ENCODE peak calls at places on chromosomes 13 and 19, in five cellular contexts. X is spleen, Q is RWPE1, V is fibroblast of mammary gland, L is AG04450. F is an unnamed sample.

GRCh38 chr13:112785419-112785856 is 95.6 kb downstream of the ATP11A start:
- DNase-seq in X (no peak), Q (no peak), V (no peak), L (no peak), F (no peak)

GRCh38 chr19:1837222-1837565 is 11.1 kb downstream of the REXO1 start:
- DNase-seq in X (no peak), Q (no peak), V (no peak), L (no peak), F (no peak)

GRCh38 chr19:12578641-12579040 is 27.4 kb upstream of the ZNF564 start:
- DNase-seq in X (no peak), Q (no peak), V (no peak), L (no peak), F (no peak)

GRCh38 chr13:49357694-49358093 is 86.2 kb downstream of the CAB39L start:
- DNase-seq in X (no peak), Q (no peak), V (peak), L (peak), F (no peak)

GRCh38 chr19:2663920-2664571 is 38.4 kb downstream of the GNG7 start:
- DNase-seq in X (peak), Q (no peak), V (no peak), L (no peak), F (no peak)

GRCh38 chr13:74674701-74675100 is 540.5 kb upstream of the KLF12 start:
- DNase-seq in X (no peak), Q (no peak), V (no peak), L (no peak), F (no peak)

GRCh38 chr13:43664700-43665191 is 122.0 kb downstream of the ENOX1 start:
- DNase-seq in X (no peak), Q (peak), V (peak), L (peak), F (no peak)

GRCh38 chr19:11339254-11340098 is at the start of gene RAB3D:
- DNase-seq in X (peak), Q (peak), V (peak), L (peak), F (peak)

GRCh38 chr19:42284641-42285341 is 15.7 kb downstream of the CIC start:
- DNase-seq in X (peak), Q (no peak), V (no peak), L (no peak), F (no peak)

GRCh38 chr19:15469513-15470297 is 5.4 kb upstream of the RASAL3 start:
- DNase-seq in X (peak), Q (no peak), V (no peak), L (no peak), F (peak)

GRCh38 chr13:92320323-92320722 is 906.3 kb upstream of the GPC6 start:
- DNase-seq in X (no peak), Q (no peak), V (no peak), L (no peak), F (no peak)

GRCh38 chr19:16125738-16126495 is 14.2 kb downstream of the RAB8A start:
- DNase-seq in X (no peak), Q (no peak), V (peak), L (no peak), F (no peak)

GRCh38 chr19:41670755-41671154 is 17.3 kb downstream of the CEACAM7 start:
- DNase-seq in X (no peak), Q (no peak), V (no peak), L (no peak), F (no peak)

GRCh38 chr13:22757530-22758120 is 423.2 kb upstream of the SGCG start:
- DNase-seq in X (no peak), Q (peak), V (peak), L (no peak), F (no peak)

GRCh38 chr13:97434417-97435296 is 688 bp downstream of the RAP2A start:
- DNase-seq in X (no peak), Q (no peak), V (peak), L (no peak), F (peak)

GRCh38 chr13:107866007-107866665 is 349.2 kb downstream of the LIG4 start:
- DNase-seq in X (no peak), Q (no peak), V (no peak), L (no peak), F (no peak)

GRCh38 chr19:7848779-7849457 is 18.9 kb downstream of the EVI5L start:
- DNase-seq in X (no peak), Q (no peak), V (no peak), L (no peak), F (no peak)
- TF ChIP-seq CTCF in X (no peak), Q (no peak), V (no peak), L (no peak), F (no peak)

DNA sequence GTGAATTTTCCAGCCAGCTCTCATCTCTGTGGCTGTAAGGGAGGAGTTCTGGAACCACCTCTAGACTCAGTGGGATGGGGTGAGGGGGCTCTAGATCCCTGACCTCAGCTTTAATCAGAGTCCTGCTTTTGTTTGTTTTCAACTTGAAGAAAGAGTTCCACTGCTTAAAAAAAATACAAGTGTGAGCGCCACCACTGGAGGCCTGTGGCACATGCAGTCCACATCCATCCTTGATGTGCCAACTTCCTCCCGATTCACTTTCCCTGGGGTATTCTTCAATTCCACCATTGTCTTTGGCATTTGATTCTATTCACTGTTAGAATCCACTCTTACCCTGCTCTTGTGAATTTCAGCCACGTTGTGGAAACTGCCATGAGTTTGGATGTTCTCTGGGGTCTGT is 62.4 kb upstream of the GJB6 start:
- DNase-seq in X (no peak), Q (no peak), V (peak), L (no peak), F (no peak)
- TF ChIP-seq CTCF in X (no peak), Q (no peak), V (peak), L (peak), F (peak)

DNA sequence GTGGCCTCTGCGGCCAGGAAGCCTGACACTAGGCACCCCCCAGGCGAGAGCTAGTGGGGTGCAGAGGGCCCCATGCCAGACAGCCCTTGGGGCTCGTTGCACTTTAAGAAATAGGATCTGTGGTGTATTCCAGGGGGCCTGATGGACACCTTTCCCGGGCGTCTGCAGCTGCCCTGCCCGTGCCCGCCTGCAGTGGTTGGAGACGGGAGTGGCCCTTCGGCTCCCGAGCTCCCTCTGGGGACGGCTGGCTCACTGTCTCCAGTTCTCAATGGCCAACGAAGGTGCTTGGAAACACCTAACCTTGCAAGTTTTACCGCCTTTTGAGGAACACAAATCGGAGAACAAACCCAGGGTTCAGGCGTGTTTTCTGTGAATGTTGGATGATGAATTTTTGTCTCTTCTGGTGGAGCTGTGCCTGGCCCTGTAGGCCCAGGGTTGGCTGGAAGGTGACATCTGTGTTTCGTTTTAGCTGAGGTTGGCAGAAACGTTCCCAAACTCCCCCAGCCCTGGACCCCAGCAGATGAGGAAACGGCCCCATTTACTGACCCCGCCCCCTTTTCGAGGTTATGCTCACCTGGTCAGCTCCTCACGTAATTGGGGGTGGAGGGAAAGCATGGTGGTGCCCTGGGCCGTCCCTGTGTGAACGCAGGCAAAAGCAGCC is 17.4 kb upstream of the NPAS1 start:
- DNase-seq in X (no peak), Q (no peak), V (no peak), L (no peak), F (no peak)
- TF ChIP-seq CTCF in X (no peak), Q (no peak), V (no peak), L (no peak), F (no peak)

DNA sequence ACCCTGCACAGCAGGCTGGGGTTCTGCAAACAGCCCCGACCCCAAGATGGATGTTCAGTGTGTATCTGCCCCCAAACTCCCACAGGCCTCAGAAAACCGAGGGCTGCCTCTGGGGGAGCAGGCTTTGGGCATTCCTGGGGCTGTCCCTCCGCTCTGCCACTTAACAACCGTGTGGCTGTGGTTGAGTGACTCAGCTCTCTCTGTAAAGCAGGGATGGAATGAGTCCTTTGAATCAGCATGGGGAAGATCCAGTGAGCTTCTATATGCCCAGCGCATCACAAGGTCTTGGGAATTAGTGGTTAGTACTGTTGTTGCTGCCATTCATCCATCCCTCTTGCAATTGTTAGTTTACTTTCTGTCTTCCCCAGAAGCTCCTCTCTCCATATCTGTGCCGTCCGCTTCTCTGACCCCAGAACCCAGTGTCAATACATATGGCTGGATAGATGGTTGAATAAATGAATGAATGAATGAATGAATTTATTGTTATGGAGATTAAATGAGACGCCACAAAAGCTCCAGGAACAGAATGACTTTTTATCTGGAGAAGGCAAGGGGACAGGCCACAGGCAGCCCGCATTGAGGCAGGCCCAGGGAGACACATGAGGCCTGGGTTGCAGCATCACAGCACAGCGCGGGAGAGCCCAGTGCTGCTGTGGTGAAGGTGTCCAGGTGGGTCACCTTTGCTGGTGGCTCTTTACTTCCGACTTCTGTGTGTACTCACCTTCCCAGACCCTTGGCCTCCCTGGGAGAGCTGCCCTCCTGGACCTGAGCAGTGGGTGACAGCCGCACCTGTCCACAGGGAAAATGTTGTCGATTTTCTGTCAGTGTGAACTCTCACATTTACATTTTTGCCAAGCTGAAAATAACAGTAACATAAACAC is 89.3 kb downstream of the RGCC start:
- DNase-seq in X (no peak), Q (peak), V (peak), L (peak), F (no peak)
- TF ChIP-seq CTCF in X (no peak), Q (no peak), V (no peak), L (no peak), F (no peak)

F was measured in CD14-positive monocyte.